ENCODE peak calls at places on chromosome 11, in nine cellular contexts. N is stimulated activated CD4-positive, alpha-beta T cell treated with anti-CD3 and anti-CD28 coated beads, Interleukin-1b, Interleukin-23, amount 100 ng/mL, for 24 hours; E is CD8-positive, alpha-beta memory T cell; V is amniotic stem cell; C is GM23248; J is NCI-H2171 treated with DMSO at 0.1 percent for 48 hours; K is gastrocnemius medialis; I is tibial artery; P is retina. G is an unnamed sample.

GRCh38 chr11:85137597-85137996 is 489.5 kb downstream of the DLG2 start:
- DNase-seq in I (no peak), V (no peak), P (no peak), C (no peak), E (no peak), J (no peak), K (no peak), N (no peak), G (no peak)

GRCh38 chr11:25981998-25982397 is 349.9 kb upstream of the ANO3 start:
- DNase-seq in E (no peak), N (no peak), P (peak; percentile 51), J (peak; percentile 52), K (no peak), I (no peak), V (peak; percentile 33), C (peak; percentile 80), G (no peak)

GRCh38 chr11:61442616-61443015 is 12.7 kb downstream of the SDHAF2 start:
- DNase-seq in J (no peak), E (no peak), C (no peak), I (no peak), K (no peak), P (no peak), V (no peak), N (no peak), G (no peak)

GRCh38 chr11:74278721-74279148 is 32.7 kb downstream of the P4HA3 start:
- DNase-seq in J (no peak), N (no peak), V (no peak), K (no peak), C (peak; percentile 92), P (no peak), E (no peak), I (peak; percentile 81), G (no peak)

GRCh38 chr11:17267576-17267975 is 9.0 kb upstream of the NUCB2 start:
- DNase-seq in K (no peak), J (no peak), N (no peak), C (peak; percentile 81), E (no peak), P (no peak), I (no peak), V (peak; percentile 59), G (no peak)

GRCh38 chr11:9664276-9665171 is 647 bp downstream of the SWAP70 start:
- DNase-seq in E (no peak), I (peak; percentile 41), C (peak; percentile 78), N (peak; percentile 13), J (peak; percentile 25), V (peak; percentile 22), K (peak; percentile 14), P (peak; percentile 57), G (peak; percentile 31)

GRCh38 chr11:16912607-16913006 is 101.6 kb downstream of the PLEKHA7 start:
- DNase-seq in C (no peak), V (no peak), J (peak; percentile 29), N (no peak), P (no peak), K (no peak), I (no peak), E (no peak), G (no peak)

GRCh38 chr11:61616443-61616842 is 35.6 kb upstream of the SYT7 start:
- DNase-seq in N (no peak), J (no peak), P (no peak), E (no peak), V (no peak), I (no peak), K (no peak), C (peak; percentile 79), G (no peak)

GRCh38 chr11:65506770-65507485 is 8.1 kb downstream of the MALAT1 start:
- DNase-seq in P (peak; percentile 75), J (peak; percentile 90), V (no peak), I (peak; percentile 64), E (peak; percentile 30), N (no peak), K (no peak), C (peak; percentile 85), G (no peak)

GRCh38 chr11:128399186-128399585 is 188.2 kb downstream of the ETS1 start:
- DNase-seq in C (peak; percentile 81), J (no peak), K (no peak), P (no peak), N (no peak), V (no peak), I (no peak), E (no peak), G (no peak)

GRCh38 chr11:112213753-112214152 is 12.5 kb upstream of the PTS start:
- DNase-seq in E (no peak), J (no peak), V (no peak), K (no peak), N (no peak), P (no peak), I (no peak), C (no peak), G (no peak)

GRCh38 chr11:70908223-70908622 is 344.2 kb downstream of the SHANK2 start:
- DNase-seq in I (no peak), N (no peak), K (no peak), E (no peak), C (no peak), J (no peak), V (no peak), P (no peak), G (no peak)

GRCh38 chr11:32005786-32006406 is 85.0 kb upstream of the RCN1 start:
- DNase-seq in N (no peak), C (peak; percentile 39), V (no peak), E (no peak), K (no peak), P (no peak), J (peak; percentile 35), I (no peak), G (no peak)

GRCh38 chr11:69284081-69284511 is 9.9 kb upstream of the MYEOV start:
- DNase-seq in E (no peak), V (no peak), K (no peak), J (no peak), P (no peak), C (no peak), I (no peak), N (no peak), G (no peak)

GRCh38 chr11:17596310-17596669 is 49.2 kb downstream of the OTOG start:
- DNase-seq in K (no peak), C (no peak), E (no peak), P (no peak), V (no peak), J (no peak), N (no peak), I (peak; percentile 5), G (no peak)

GRCh38 chr11:66569076-66569475 is 670 bp upstream of the CTSF start:
- DNase-seq in V (no peak), C (no peak), E (no peak), P (no peak), I (no peak), J (no peak), K (no peak), N (no peak), G (no peak)

GRCh38 chr11:65588199-65589054 is 7.2 kb downstream of the KCNK7 start:
- DNase-seq in C (peak; percentile 64), N (peak; percentile 72), P (no peak), E (peak; percentile 67), I (peak; percentile 60), V (no peak), K (peak; percentile 80), J (peak; percentile 20), G (peak; percentile 97)

GRCh38 chr11:68936676-68937620 is 33.3 kb downstream of the IGHMBP2 start:
- DNase-seq in E (no peak), N (no peak), C (no peak), V (no peak), J (no peak), P (no peak), K (no peak), I (no peak), G (no peak)

GRCh38 chr11:56048480-56048879 is 21.0 kb downstream of the OR5AS1 start:
- DNase-seq in P (no peak), I (no peak), C (no peak), K (no peak), V (no peak), N (no peak), E (no peak), J (no peak), G (no peak)

GRCh38 chr11:8566613-8567210 is 27.3 kb downstream of the STK33 start:
- DNase-seq in J (peak; percentile 73), E (no peak), N (no peak), V (peak; percentile 39), P (peak; percentile 50), C (peak; percentile 59), I (no peak), K (no peak), G (no peak)

GRCh38 chr11:31817054-31817620 is 6.0 kb upstream of the PAX6 start:
- DNase-seq in V (no peak), C (no peak), P (peak; percentile 73), I (no peak), N (no peak), J (peak; percentile 55), E (no peak), K (no peak), G (no peak)

GRCh38 chr11:11987503-11988022 is 20.9 kb downstream of the DKK3 start:
- DNase-seq in K (no peak), J (no peak), C (peak; percentile 74), I (no peak), E (no peak), P (no peak), V (no peak), N (no peak), G (no peak)

GRCh38 chr11:33735166-33735425 is 1.1 kb downstream of the CD59 start:
- DNase-seq in N (no peak), E (no peak), C (peak; percentile 38), P (no peak), V (no peak), I (no peak), J (peak; percentile 76), K (no peak), G (no peak)

GRCh38 chr11:111524056-111524455 is 9.5 kb downstream of the HOATZ start:
- DNase-seq in V (no peak), E (no peak), J (no peak), N (no peak), I (no peak), C (peak; percentile 27), K (no peak), P (no peak), G (no peak)

GRCh38 chr11:17782145-17782544 is 47.6 kb downstream of the KCNC1 start:
- DNase-seq in E (no peak), N (no peak), C (no peak), V (no peak), P (no peak), J (no peak), K (no peak), I (no peak), G (no peak)

GRCh38 chr11:441418-442274 is at the start of gene ANO9:
- DNase-seq in P (no peak), I (no peak), J (peak; percentile 43), C (no peak), E (peak; percentile 67), N (peak; percentile 59), K (no peak), V (no peak), G (peak; percentile 83)

GRCh38 chr11:45252134-45252856 is 33.8 kb downstream of the SYT13 start:
- DNase-seq in K (peak; percentile 28), N (peak; percentile 19), J (no peak), C (peak; percentile 55), I (no peak), P (peak; percentile 67), E (no peak), V (no peak), G (peak; percentile 59)

GRCh38 chr11:106594751-106595351 is 423.4 kb downstream of the GUCY1A2 start:
- DNase-seq in P (no peak), I (no peak), E (no peak), C (no peak), N (no peak), J (no peak), V (no peak), K (no peak), G (no peak)

GRCh38 chr11:25247336-25247735 is 750.5 kb downstream of the LUZP2 start:
- DNase-seq in I (no peak), C (no peak), P (no peak), V (no peak), J (no peak), E (no peak), N (no peak), K (no peak), G (no peak)

GRCh38 chr11:2264366-2265011 is 5.9 kb downstream of the ASCL2 start:
- DNase-seq in I (no peak), N (no peak), E (no peak), C (no peak), P (no peak), V (no peak), J (no peak), K (no peak), G (no peak)

GRCh38 chr11:70696076-70696475 is 297.7 kb downstream of the CTTN start:
- DNase-seq in C (no peak), V (no peak), N (no peak), E (no peak), J (peak; percentile 41), K (no peak), I (no peak), P (no peak), G (no peak)

G was measured in HuH-7.5.